ENCODE peak calls at places on chromosomes 1 and 21, in seven cellular contexts. F, A, P, K, T, W and Z are unnamed samples.

GRCh38 chr21:32246571-32246970 is 32.3 kb downstream of the MIS18A start:
- DNase-seq in A (no peak), F (no peak), P (no peak), W (no peak), K (no peak), T (no peak), Z (no peak)

GRCh38 chr21:45709127-45709526 is 65.6 kb downstream of the PCBP3 start:
- DNase-seq in K (no peak), F (no peak), A (no peak), T (no peak), W (no peak), P (no peak), Z (no peak)

GRCh38 chr1:219460561-219461511 is 152.1 kb downstream of the ZC3H11B start:
- DNase-seq in A (no peak), P (no peak), F (no peak), K (no peak), W (peak), T (no peak), Z (no peak)

GRCh38 chr1:60696512-60696911 is 385.8 kb upstream of the NFIA start:
- DNase-seq in K (no peak), A (no peak), T (no peak), W (no peak), F (no peak), P (no peak), Z (no peak)

GRCh38 chr1:66386712-66387111 is 147.2 kb upstream of the SGIP1 start:
- DNase-seq in P (no peak), K (no peak), A (no peak), F (no peak), T (no peak), W (no peak), Z (no peak)

GRCh38 chr1:44947060-44947773 is 39.2 kb downstream of the EIF2B3 start:
- DNase-seq in K (no peak), P (no peak), T (peak), W (peak), F (no peak), A (peak), Z (no peak)

GRCh38 chr1:189149547-189150375 is 1327.9 kb downstream of the BRINP3 start:
- DNase-seq in W (no peak), A (peak), F (no peak), K (no peak), T (no peak), P (peak), Z (no peak)

GRCh38 chr1:195733826-195734225 is 874.4 kb downstream of the KCNT2 start:
- DNase-seq in F (no peak), A (peak), W (no peak), T (no peak), P (peak), K (no peak), Z (no peak)

GRCh38 chr1:84691139-84691783 is 1.0 kb upstream of the SSX2IP start:
- DNase-seq in K (no peak), T (peak), P (peak), F (no peak), A (no peak), W (no peak), Z (no peak)

GRCh38 chr1:45328680-45329079 is 2.0 kb downstream of the HPDL start:
- DNase-seq in A (no peak), K (no peak), P (no peak), T (no peak), W (no peak), F (no peak), Z (no peak)

GRCh38 chr1:116951175-116951935 is 41.6 kb downstream of the PTGFRN start:
- DNase-seq in F (no peak), T (no peak), A (peak), W (peak), K (peak), P (peak), Z (no peak)

GRCh38 chr1:155128755-155129473 is 1.2 kb downstream of the EFNA1 start:
- DNase-seq in F (peak), P (no peak), A (peak), K (no peak), W (no peak), T (peak), Z (no peak)

GRCh38 chr1:30765610-30766434 is 8.2 kb upstream of the LAPTM5 start:
- DNase-seq in K (no peak), W (no peak), P (no peak), A (no peak), F (no peak), T (no peak), Z (no peak)

GRCh38 chr1:18569811-18570545 is 60.7 kb upstream of the PAX7 start:
- DNase-seq in W (no peak), F (no peak), A (no peak), P (no peak), K (no peak), T (peak), Z (no peak)

GRCh38 chr1:39544327-39544726 is 32.3 kb downstream of the PABPC4 start:
- DNase-seq in W (no peak), K (no peak), P (no peak), F (no peak), A (no peak), T (no peak), Z (no peak)

GRCh38 chr1:32413507-32414185 is 19.4 kb upstream of the BSDC1 start:
- DNase-seq in A (peak), K (peak), P (peak), F (peak), T (peak), W (peak), Z (no peak)

GRCh38 chr1:23913212-23913880 is at the start of gene CNR2:
- DNase-seq in P (no peak), T (no peak), W (no peak), F (no peak), K (no peak), A (no peak), Z (no peak)

GRCh38 chr1:43439121-43439581 is 14.6 kb downstream of the HYI start:
- DNase-seq in T (no peak), K (no peak), W (no peak), A (no peak), P (no peak), F (no peak), Z (no peak)

GRCh38 chr1:20588634-20589225 is at the start of gene CDA:
- DNase-seq in P (no peak), T (no peak), A (peak), K (no peak), W (no peak), F (no peak), Z (no peak)

GRCh38 chr1:106907795-106908194 is 148.7 kb upstream of the PRMT6 start:
- DNase-seq in A (no peak), F (no peak), W (no peak), P (no peak), T (no peak), K (no peak), Z (no peak)

GRCh38 chr1:91741906-91742305 is 144.0 kb downstream of the TGFBR3 start:
- DNase-seq in K (no peak), T (no peak), W (no peak), F (no peak), A (no peak), P (no peak), Z (no peak)

GRCh38 chr1:185406006-185406974 is 89.2 kb upstream of the IVNS1ABP start:
- DNase-seq in K (no peak), A (no peak), T (no peak), P (no peak), F (no peak), W (no peak), Z (no peak)

GRCh38 chr21:42614391-42614790 is 39.0 kb upstream of the PDE9A start:
- DNase-seq in W (no peak), K (no peak), P (no peak), T (no peak), A (no peak), F (no peak), Z (no peak)

GRCh38 chr1:51189421-51190073 is 46.5 kb upstream of the RNF11 start:
- DNase-seq in K (no peak), W (peak), P (peak), F (peak), A (peak), T (peak), Z (no peak)

GRCh38 chr1:112589766-112590165 is 29.2 kb downstream of the ST7L start:
- DNase-seq in P (no peak), W (no peak), K (no peak), T (no peak), F (no peak), A (no peak), Z (no peak)

GRCh38 chr1:36589006-36589405 is 106.3 kb upstream of the CSF3R start:
- DNase-seq in A (no peak), W (no peak), P (no peak), F (no peak), T (no peak), K (no peak), Z (no peak)

GRCh38 chr1:233607252-233608119 is 6.4 kb upstream of the KCNK1 start:
- DNase-seq in A (no peak), W (no peak), F (no peak), K (no peak), P (no peak), T (no peak), Z (no peak)

GRCh38 chr21:34280987-34281386 is 82.8 kb upstream of the KCNE2 start:
- DNase-seq in W (no peak), A (no peak), P (no peak), F (no peak), T (no peak), K (no peak), Z (no peak)

GRCh38 chr1:113940365-113941244 is 11.5 kb downstream of the HIPK1 start:
- DNase-seq in W (no peak), T (no peak), F (no peak), K (no peak), P (no peak), A (no peak), Z (no peak)

GRCh38 chr21:34914239-34914638 is 134.9 kb downstream of the RUNX1 start:
- DNase-seq in T (no peak), P (no peak), F (no peak), K (no peak), W (no peak), A (no peak), Z (no peak)

GRCh38 chr1:161848676-161849075 is 82.6 kb downstream of the ATF6 start:
- DNase-seq in T (no peak), K (no peak), P (no peak), A (no peak), F (no peak), W (peak), Z (no peak)

GRCh38 chr1:48767957-48768510 is 8.7 kb downstream of the BEND5 start:
- DNase-seq in W (peak), F (no peak), T (no peak), A (no peak), K (no peak), P (no peak), Z (no peak)

GRCh38 chr1:101290119-101290921 is 53.5 kb downstream of the S1PR1 start:
- DNase-seq in T (no peak), K (no peak), A (no peak), P (no peak), F (no peak), W (no peak), Z (no peak)

GRCh38 chr1:67018574-67018973 is 35.4 kb downstream of the SLC35D1 start:
- DNase-seq in K (no peak), A (no peak), P (peak), T (no peak), F (no peak), W (no peak), Z (no peak)

GRCh38 chr1:17437260-17438175 is 2.0 kb downstream of the RCC2 start:
- DNase-seq in T (peak), W (peak), F (no peak), P (peak), K (no peak), A (peak), Z (no peak)

GRCh38 chr1:162151900-162152829 is 82.7 kb downstream of the NOS1AP start:
- DNase-seq in F (no peak), W (peak), K (no peak), P (no peak), A (peak), T (no peak), Z (no peak)

GRCh38 chr1:186626533-186626932 is 53.7 kb downstream of the PTGS2 start:
- DNase-seq in P (no peak), T (no peak), W (no peak), F (no peak), K (no peak), A (no peak), Z (no peak)

GRCh38 chr21:34693192-34693810 is 24.5 kb downstream of the CLIC6 start:
- DNase-seq in T (peak), F (no peak), P (peak), W (peak), K (no peak), A (peak), Z (peak)

GRCh38 chr1:221437924-221438323 is 304.0 kb downstream of the DUSP10 start:
- DNase-seq in A (no peak), W (peak), K (no peak), P (no peak), T (no peak), F (no peak), Z (no peak)

GRCh38 chr1:221440658-221441057 is 301.2 kb downstream of the DUSP10 start:
- DNase-seq in T (no peak), W (peak), A (peak), K (no peak), P (peak), F (no peak), Z (no peak)

GRCh38 chr1:221439734-221440436 is 302.0 kb downstream of the DUSP10 start:
- DNase-seq in P (no peak), W (peak), K (no peak), T (no peak), F (no peak), A (peak), Z (no peak)

GRCh38 chr1:221437171-221437570 is 304.7 kb downstream of the DUSP10 start:
- DNase-seq in F (no peak), A (no peak), T (no peak), P (no peak), W (peak), K (no peak), Z (no peak)

GRCh38 chr1:221439008-221439733 is 302.7 kb downstream of the DUSP10 start:
- DNase-seq in K (no peak), P (peak), T (no peak), F (no peak), A (peak), W (peak), Z (no peak)
- H3K27ac ChIP-seq in K (no peak), P (no peak), T (peak), F (no peak), A (peak), W (no peak), Z (no peak)

GRCh38 chr1:11753555-11754208 is 8.3 kb upstream of the C1orf167 start:
- DNase-seq in K (no peak), F (no peak), P (peak), A (no peak), T (no peak), W (no peak), Z (no peak)

GRCh38 chr1:11749203-11749689 is 12.7 kb upstream of the C1orf167 start:
- DNase-seq in K (no peak), A (peak), W (peak), F (peak), P (peak), T (peak), Z (peak)

GRCh38 chr1:11751087-11751486 is 10.9 kb upstream of the C1orf167 start:
- DNase-seq in P (no peak), A (no peak), F (no peak), T (no peak), K (no peak), W (no peak), Z (no peak)

GRCh38 chr1:11749996-11750395 is 12.0 kb upstream of the C1orf167 start:
- DNase-seq in K (no peak), P (peak), F (no peak), W (no peak), T (no peak), A (no peak), Z (no peak)

DNA sequence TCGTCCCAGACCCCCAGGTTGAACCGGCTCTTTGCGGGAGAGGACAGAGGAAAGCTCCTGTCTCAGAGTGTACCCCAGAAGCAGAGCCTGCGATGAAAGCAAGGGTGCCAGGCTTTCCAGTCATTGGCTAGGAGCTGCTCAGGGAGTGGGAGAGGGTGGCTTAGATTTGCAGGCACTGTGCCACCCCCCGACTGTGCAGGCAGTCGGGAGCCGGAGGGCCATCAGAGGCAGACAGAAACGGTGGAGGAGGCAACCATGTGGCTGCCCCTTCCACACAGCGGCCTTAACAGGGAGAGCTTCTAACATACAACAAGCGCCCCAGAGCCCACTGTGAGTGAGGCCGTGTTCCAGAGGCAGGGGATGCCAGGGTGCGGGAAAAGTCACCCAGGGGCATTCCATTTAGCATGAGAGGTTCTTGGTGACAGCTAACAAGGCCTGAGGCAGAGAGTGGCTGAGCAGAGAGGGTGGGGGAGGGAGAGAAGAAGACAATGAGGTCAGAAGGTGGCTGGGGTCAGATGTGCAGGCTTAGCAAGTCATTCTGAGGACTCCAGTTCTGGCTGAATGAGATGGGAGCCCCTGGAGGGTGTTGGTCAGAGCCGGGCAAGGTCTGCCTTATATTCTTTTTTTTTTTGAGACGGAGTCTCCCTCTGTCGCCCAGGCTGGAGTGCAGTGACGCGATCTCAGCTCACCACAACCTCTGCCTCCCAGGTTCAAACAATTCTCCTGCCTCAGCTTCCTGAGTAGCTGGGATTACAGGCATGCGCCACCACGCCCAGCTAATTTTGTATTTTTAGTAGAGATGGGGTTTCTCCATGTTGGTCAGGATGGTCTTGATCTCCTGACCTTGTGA is 9.4 kb upstream of the C1orf167 start:
- DNase-seq in T (no peak), P (peak), W (no peak), K (no peak), F (no peak), A (no peak), Z (no peak)
- H3K27ac ChIP-seq in T (no peak), P (peak), W (no peak), K (no peak), F (no peak), A (no peak), Z (no peak)

GRCh38 chr1:234658143-234658542 is 48.2 kb upstream of the IRF2BP2 start:
- DNase-seq in T (no peak), K (no peak), A (peak), P (peak), W (peak), F (no peak), Z (no peak)
- H3K27ac ChIP-seq in T (peak), K (no peak), A (peak), P (no peak), W (peak), F (no peak), Z (no peak)

GRCh38 chr1:243266231-243266630 is 10.4 kb downstream of the SDCCAG8 start:
- DNase-seq in F (no peak), A (no peak), K (no peak), T (no peak), P (no peak), W (no peak), Z (no peak)

GRCh38 chr1:243263824-243264223 is 8.0 kb downstream of the SDCCAG8 start:
- DNase-seq in P (no peak), F (no peak), A (no peak), K (no peak), T (no peak), W (no peak), Z (no peak)

GRCh38 chr1:243267346-243268283 is 11.8 kb downstream of the SDCCAG8 start:
- DNase-seq in F (no peak), K (no peak), T (no peak), P (peak), W (peak), A (no peak), Z (no peak)

GRCh38 chr1:243261389-243261788 is 5.5 kb downstream of the SDCCAG8 start:
- DNase-seq in P (no peak), F (no peak), K (no peak), T (no peak), W (peak), A (no peak), Z (no peak)

DNA sequence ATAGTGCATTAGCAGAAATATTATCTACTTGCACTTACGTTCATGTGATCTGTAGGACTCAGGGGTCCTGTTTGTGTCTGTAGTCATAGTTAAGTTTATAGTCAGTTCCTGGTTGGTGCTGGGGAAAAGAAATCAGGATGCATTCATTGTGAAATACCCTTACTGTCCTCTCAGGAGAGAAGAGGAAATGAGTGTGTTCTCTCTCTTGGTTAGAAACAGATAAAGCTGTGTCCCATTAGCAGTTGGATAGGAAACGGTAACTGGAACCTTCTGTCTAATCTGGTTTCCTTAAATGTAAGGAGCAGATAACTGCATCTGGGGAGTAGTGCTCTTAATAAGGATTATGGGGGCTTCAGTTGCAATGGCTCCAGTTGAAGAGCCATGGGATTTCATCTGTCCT is 8.9 kb downstream of the SDCCAG8 start:
- DNase-seq in F (no peak), P (no peak), K (no peak), W (peak), T (peak), A (no peak), Z (no peak)
- H3K27ac ChIP-seq in F (peak), P (no peak), K (no peak), W (peak), T (peak), A (peak), Z (peak)

GRCh38 chr1:53837924-53838653 is at the start of gene NDC1:
- DNase-seq in P (peak), F (peak), W (peak), T (peak), K (peak), A (peak), Z (peak)

GRCh38 chr1:53842347-53842746 is 4.3 kb upstream of the NDC1 start:
- DNase-seq in A (no peak), K (no peak), T (no peak), F (no peak), W (no peak), P (no peak), Z (no peak)

GRCh38 chr1:53834776-53835175 is 3.3 kb downstream of the NDC1 start:
- DNase-seq in F (no peak), P (no peak), T (no peak), W (no peak), A (no peak), K (no peak), Z (no peak)

GRCh38 chr1:53835491-53835890 is 2.6 kb downstream of the NDC1 start:
- DNase-seq in T (no peak), A (no peak), F (no peak), K (no peak), W (no peak), P (no peak), Z (no peak)

GRCh38 chr1:53838654-53838974 is 518 bp upstream of the NDC1 start:
- DNase-seq in K (no peak), P (no peak), A (no peak), W (no peak), F (no peak), T (no peak), Z (no peak)
- H3K27ac ChIP-seq in K (peak), P (no peak), A (no peak), W (peak), F (no peak), T (peak), Z (peak)

GRCh38 chr1:82837261-82837660 is 1036.5 kb downstream of the ADGRL2 start:
- DNase-seq in T (no peak), K (no peak), A (no peak), W (peak), F (no peak), P (no peak), Z (no peak)
- H3K27ac ChIP-seq in T (no peak), K (no peak), A (no peak), W (no peak), F (no peak), P (peak), Z (no peak)